ENCODE peak calls at places on chromosomes 6 and 20, in seven cellular contexts. I, D, O, L, Z, W and J are unnamed samples.

GRCh38 chr20:54510546-54511129 is 35.2 kb downstream of the DOK5 start:
- DNase-seq in I (no peak), D (peak), O (no peak), L (no peak), Z (no peak), W (no peak), J (no peak)

GRCh38 chr6:90429713-90430112 is 133.1 kb upstream of the BACH2 start:
- DNase-seq in I (no peak), D (no peak), O (no peak), L (no peak), Z (no peak), W (no peak), J (no peak)

GRCh38 chr6:137954253-137954652 is 87.2 kb downstream of the TNFAIP3 start:
- DNase-seq in I (no peak), D (no peak), O (no peak), L (no peak), Z (no peak), W (no peak), J (no peak)

GRCh38 chr20:62740286-62741141 is 31.9 kb downstream of the NTSR1 start:
- DNase-seq in I (peak), D (no peak), O (peak), L (peak), Z (peak), W (peak), J (no peak)

GRCh38 chr6:83615025-83615999 is 93.6 kb downstream of the SNAP91 start:
- DNase-seq in I (no peak), D (no peak), O (no peak), L (peak), Z (peak), W (no peak), J (no peak)

GRCh38 chr6:3229566-3230274 is 2.3 kb upstream of the TUBB2B start:
- DNase-seq in I (peak), D (no peak), O (no peak), L (no peak), Z (no peak), W (no peak), J (no peak)

GRCh38 chr6:1378224-1379025 is 11.0 kb upstream of the FOXF2 start:
- DNase-seq in I (no peak), D (no peak), O (no peak), L (no peak), Z (no peak), W (no peak), J (no peak)

GRCh38 chr20:57685134-57685851 is 24.5 kb downstream of the PMEPA1 start:
- DNase-seq in I (no peak), D (no peak), O (no peak), L (no peak), Z (no peak), W (no peak), J (no peak)

GRCh38 chr6:7086488-7086887 is 21.3 kb upstream of the RREB1 start:
- DNase-seq in I (peak), D (peak), O (no peak), L (no peak), Z (peak), W (peak), J (peak)

GRCh38 chr20:19602660-19603389 is 155.2 kb upstream of the RIN2 start:
- DNase-seq in I (no peak), D (no peak), O (no peak), L (no peak), Z (no peak), W (no peak), J (no peak)

GRCh38 chr20:50541606-50542041 is 31.4 kb downstream of the PTPN1 start:
- DNase-seq in I (no peak), D (no peak), O (no peak), L (no peak), Z (peak), W (no peak), J (no peak)

GRCh38 chr6:39366875-39367618 is 44.5 kb upstream of the KCNK16 start:
- DNase-seq in I (no peak), D (no peak), O (no peak), L (no peak), Z (no peak), W (no peak), J (no peak)

GRCh38 chr6:137432054-137432545 is 62.1 kb downstream of the OLIG3 start:
- DNase-seq in I (no peak), D (no peak), O (no peak), L (no peak), Z (no peak), W (no peak), J (no peak)

GRCh38 chr6:144816936-144817335 is 531.8 kb downstream of the UTRN start:
- DNase-seq in I (no peak), D (no peak), O (no peak), L (no peak), Z (no peak), W (no peak), J (no peak)

GRCh38 chr20:10609276-10609675 is 64.5 kb downstream of the JAG1 start:
- DNase-seq in I (no peak), D (peak), O (no peak), L (no peak), Z (no peak), W (peak), J (peak)

GRCh38 chr6:56370127-56370540 is 122.8 kb upstream of the COL21A1 start:
- DNase-seq in I (peak), D (no peak), O (no peak), L (peak), Z (no peak), W (peak), J (peak)

GRCh38 chr6:20340459-20340858 is 61.2 kb upstream of the E2F3 start:
- DNase-seq in I (no peak), D (no peak), O (no peak), L (no peak), Z (no peak), W (no peak), J (no peak)

GRCh38 chr6:136103101-136103688 is 146.9 kb downstream of the MTFR2 start:
- DNase-seq in I (no peak), D (no peak), O (no peak), L (no peak), Z (no peak), W (no peak), J (no peak)

GRCh38 chr6:94270040-94270689 is 850.8 kb upstream of the EPHA7 start:
- DNase-seq in I (peak), D (no peak), O (no peak), L (no peak), Z (no peak), W (no peak), J (no peak)

GRCh38 chr6:127855542-127856159 is 45.2 kb downstream of the THEMIS start:
- DNase-seq in I (no peak), D (no peak), O (no peak), L (no peak), Z (no peak), W (no peak), J (no peak)

GRCh38 chr6:138287144-138287955 is 69.1 kb upstream of the PBOV1 start:
- DNase-seq in I (peak), D (no peak), O (no peak), L (no peak), Z (peak), W (no peak), J (no peak)

GRCh38 chr6:133205304-133205703 is 35.9 kb upstream of the EYA4 start:
- DNase-seq in I (no peak), D (no peak), O (no peak), L (no peak), Z (no peak), W (no peak), J (no peak)

GRCh38 chr6:11412011-11412424 is 125.5 kb upstream of the TMEM170B start:
- DNase-seq in I (no peak), D (no peak), O (no peak), L (no peak), Z (no peak), W (no peak), J (no peak)

GRCh38 chr6:26501482-26501986 is 1.4 kb downstream of the BTN1A1 start:
- DNase-seq in I (peak), D (no peak), O (no peak), L (no peak), Z (peak), W (no peak), J (peak)

GRCh38 chr6:42320762-42321161 is 103.1 kb upstream of the MRPS10 start:
- DNase-seq in I (no peak), D (no peak), O (no peak), L (no peak), Z (no peak), W (no peak), J (no peak)

GRCh38 chr6:111468329-111469012 is 14.5 kb downstream of the REV3L start:
- DNase-seq in I (no peak), D (no peak), O (no peak), L (no peak), Z (no peak), W (no peak), J (no peak)

GRCh38 chr6:168123165-168123911 is 44.3 kb upstream of the FRMD1 start:
- DNase-seq in I (no peak), D (no peak), O (no peak), L (no peak), Z (peak), W (no peak), J (no peak)

GRCh38 chr20:49831770-49832631 is 19.4 kb downstream of the SLC9A8 start:
- DNase-seq in I (no peak), D (no peak), O (no peak), L (no peak), Z (no peak), W (no peak), J (no peak)

GRCh38 chr6:162055365-162055764 is 672.2 kb downstream of the PRKN start:
- DNase-seq in I (no peak), D (no peak), O (no peak), L (no peak), Z (no peak), W (no peak), J (no peak)

GRCh38 chr6:42450314-42451145 is 1.2 kb downstream of the TRERF1 start:
- DNase-seq in I (no peak), D (no peak), O (no peak), L (no peak), Z (no peak), W (no peak), J (peak)

GRCh38 chr6:42118162-42119001 is 24.0 kb downstream of the C6orf132 start:
- DNase-seq in I (peak), D (peak), O (no peak), L (peak), Z (no peak), W (no peak), J (no peak)

GRCh38 chr6:26152226-26153101 is 65.2 kb downstream of the HFE start:
- DNase-seq in I (no peak), D (no peak), O (no peak), L (no peak), Z (no peak), W (no peak), J (no peak)

GRCh38 chr6:142942805-142943227 is 2.2 kb downstream of the HIVEP2 start:
- DNase-seq in I (no peak), D (no peak), O (no peak), L (peak), Z (no peak), W (no peak), J (no peak)
- H3K4me3 ChIP-seq in I (no peak), D (no peak), O (no peak), L (no peak), Z (no peak), W (no peak), J (no peak)

GRCh38 chr6:129893513-129894098 is 32.5 kb upstream of the TMEM244 start:
- DNase-seq in I (no peak), D (no peak), O (no peak), L (no peak), Z (no peak), W (no peak), J (no peak)
- TF ChIP-seq CTCF in I (peak), D (peak), O (peak), L (peak), Z (no peak), W (peak), J (no peak)

GRCh38 chr20:17536944-17537444 is 5.8 kb upstream of the BFSP1 start:
- DNase-seq in I (peak), D (peak), O (no peak), L (peak), Z (no peak), W (peak), J (peak)
- TF ChIP-seq POLR2A in I (no peak), D (no peak), O (no peak), L (no peak), Z (no peak), W (no peak), J (peak)

DNA sequence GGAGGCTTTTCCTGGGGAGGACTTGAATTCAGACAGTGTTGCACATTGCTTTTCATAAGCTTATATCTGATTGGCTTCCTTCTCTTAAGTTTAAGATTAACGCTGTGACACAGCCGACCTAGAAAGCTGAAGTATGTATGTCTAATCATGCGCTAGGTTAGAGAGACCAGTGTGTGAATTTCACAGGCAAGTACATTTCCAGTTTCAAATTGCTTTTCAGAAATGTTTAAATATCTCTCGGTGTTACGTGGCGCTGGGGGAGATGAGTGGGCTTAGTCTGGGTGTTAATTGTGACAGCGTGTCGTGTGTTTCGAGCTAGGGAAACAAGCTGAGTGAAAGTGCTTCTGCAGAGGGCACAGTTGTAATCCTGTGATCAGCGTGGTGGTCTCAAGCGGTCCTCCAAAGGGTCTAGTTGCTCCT is 166.5 kb downstream of the SASH1 start:
- DNase-seq in I (no peak), D (no peak), O (no peak), L (no peak), Z (no peak), W (no peak), J (no peak)
- H3K4me3 ChIP-seq in I (peak), D (peak), O (peak), L (no peak), Z (no peak), W (peak), J (peak)

GRCh38 chr6:47734826-47735481 is 36.6 kb downstream of the ADGRF4 start:
- DNase-seq in I (no peak), D (no peak), O (no peak), L (no peak), Z (no peak), W (no peak), J (no peak)

GRCh38 chr6:47729457-47729856 is 31.1 kb downstream of the ADGRF4 start:
- DNase-seq in I (no peak), D (no peak), O (no peak), L (no peak), Z (no peak), W (no peak), J (no peak)

GRCh38 chr6:47737406-47737805 is 39.0 kb downstream of the ADGRF4 start:
- DNase-seq in I (no peak), D (peak), O (no peak), L (no peak), Z (no peak), W (no peak), J (no peak)

GRCh38 chr6:47736083-47736700 is 37.8 kb downstream of the ADGRF4 start:
- DNase-seq in I (no peak), D (no peak), O (no peak), L (no peak), Z (no peak), W (no peak), J (no peak)

DNA sequence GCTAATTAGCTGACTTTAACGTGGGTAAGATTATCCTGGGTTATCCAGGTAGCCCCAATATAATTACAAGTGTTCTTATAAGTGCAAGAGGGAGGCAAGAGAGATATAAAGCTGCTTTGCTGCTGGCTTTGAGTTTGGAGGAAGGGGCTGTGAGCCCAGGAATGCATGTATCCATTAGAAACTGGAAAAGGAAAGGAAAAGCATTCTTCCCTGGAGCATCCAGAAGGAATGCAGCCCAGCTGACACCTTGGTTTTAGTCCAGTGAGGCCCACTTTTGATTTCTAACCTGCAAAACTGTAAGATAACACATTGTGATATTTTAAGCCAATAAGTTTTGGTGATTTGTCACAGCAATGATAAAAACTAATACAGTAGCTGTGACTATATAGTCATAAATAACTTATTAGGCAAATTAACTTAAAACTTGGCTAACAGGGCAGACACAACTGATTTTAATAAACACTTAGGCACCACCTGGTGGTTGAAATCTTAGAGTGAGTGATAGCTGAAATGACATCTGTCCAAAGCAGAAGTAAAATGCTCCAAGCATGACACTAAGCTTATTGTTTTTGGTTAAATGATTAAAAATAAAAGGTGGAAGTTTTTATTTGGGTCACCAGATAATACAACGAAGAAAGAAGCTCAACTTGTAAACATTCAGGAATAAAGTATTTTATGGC is 35.6 kb downstream of the ADGRF4 start:
- DNase-seq in I (no peak), D (no peak), O (no peak), L (no peak), Z (no peak), W (peak), J (no peak)
- TF ChIP-seq CTCF in I (peak), D (peak), O (peak), L (peak), Z (peak), W (no peak), J (no peak)